ENCODE peak calls at places on chromosomes 4 and X, in five cellular contexts. U, L, R, J and X are unnamed samples.

GRCh38 chr4:85763207-85763606 is 288.3 kb downstream of the ARHGAP24 start:
- DNase-seq in J (no peak), L (no peak), R (no peak), U (no peak), X (no peak)

GRCh38 chr4:145083891-145084640 is 13.9 kb downstream of the ANAPC10 start:
- DNase-seq in J (no peak), R (no peak), L (no peak), U (no peak), X (no peak)

GRCh38 chr4:122003335-122003734 is 51.5 kb upstream of the TRPC3 start:
- DNase-seq in L (peak), J (peak), R (peak), U (peak), X (peak)

GRCh38 chr4:89400408-89401035 is 92.9 kb upstream of the GPRIN3 start:
- DNase-seq in J (no peak), R (no peak), U (no peak), L (no peak), X (no peak)

GRCh38 chr4:163332526-163333405 is at the start of gene NPY1R:
- DNase-seq in R (peak), L (peak), J (peak), U (peak), X (peak)

GRCh38 chrX:9942086-9942485 is 25.1 kb upstream of the CLDN34 start:
- DNase-seq in U (no peak), J (no peak), R (no peak), L (peak), X (no peak)

GRCh38 chrX:37796805-37797204 is 16.9 kb downstream of the CYBB start:
- DNase-seq in U (no peak), J (no peak), L (no peak), R (no peak), X (no peak)

GRCh38 chrX:267771-268261 is 13.4 kb upstream of the PLCXD1 start:
- DNase-seq in R (no peak), J (no peak), U (no peak), L (no peak), X (peak)

GRCh38 chr4:139791681-139792080 is 126.1 kb downstream of the MGST2 start:
- DNase-seq in R (no peak), J (no peak), L (no peak), U (no peak), X (no peak)

GRCh38 chr4:92368648-92369047 is 64.9 kb downstream of the GRID2 start:
- DNase-seq in U (no peak), J (no peak), L (no peak), R (no peak), X (no peak)

GRCh38 chrX:105302246-105302645 is 81.8 kb upstream of the TEX13A start:
- DNase-seq in U (no peak), R (no peak), J (no peak), L (no peak), X (no peak)

GRCh38 chr4:143336828-143337599 is at the start of gene GAB1:
- DNase-seq in U (peak), R (no peak), L (no peak), J (peak), X (peak)

GRCh38 chr4:25172964-25173917 is 13.0 kb upstream of the SEPSECS start:
- DNase-seq in J (peak), U (peak), L (peak), R (peak), X (no peak)

GRCh38 chr4:32169841-32170240 is 1449.7 kb downstream of the PCDH7 start:
- DNase-seq in U (no peak), J (no peak), R (no peak), L (no peak), X (no peak)

GRCh38 chr4:32172086-32172485 is 1451.9 kb downstream of the PCDH7 start:
- DNase-seq in L (no peak), R (no peak), U (no peak), J (no peak), X (no peak)

DNA sequence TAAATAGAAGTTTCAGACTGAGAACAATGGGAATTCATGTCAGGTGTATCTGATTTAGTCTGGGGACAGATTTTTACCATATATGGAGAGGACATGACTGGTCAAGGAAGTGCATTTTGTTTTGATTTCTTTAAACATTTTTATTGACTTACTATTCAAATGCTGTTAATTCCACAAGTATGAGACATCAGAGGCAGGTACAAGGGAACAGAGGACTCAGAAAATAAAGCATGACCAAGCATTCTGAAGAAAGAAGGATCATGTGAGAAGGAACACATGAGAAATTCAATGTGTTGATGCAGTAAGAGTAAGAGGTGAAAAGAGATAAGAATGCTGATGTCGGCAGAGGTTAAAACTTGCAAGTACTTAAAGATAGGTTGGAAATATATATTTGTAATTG is 1452.6 kb downstream of the PCDH7 start:
- DNase-seq in L (no peak), J (no peak), R (no peak), U (peak), X (no peak)
- TF ChIP-seq REST in L (no peak), J (no peak), R (no peak), U (no peak), X (no peak)

GRCh38 chr4:77154761-77155499 is 2.1 kb upstream of the CCNG2 start:
- DNase-seq in U (no peak), L (no peak), R (no peak), J (no peak), X (no peak)

GRCh38 chr4:77151246-77151645 is 5.8 kb upstream of the CCNG2 start:
- DNase-seq in R (no peak), J (no peak), L (no peak), U (no peak), X (no peak)

GRCh38 chr4:77153016-77153415 is 4.0 kb upstream of the CCNG2 start:
- DNase-seq in J (no peak), R (no peak), U (no peak), L (no peak), X (no peak)

GRCh38 chr4:77154074-77154473 is 2.9 kb upstream of the CCNG2 start:
- DNase-seq in L (no peak), U (no peak), J (no peak), R (no peak), X (no peak)

DNA sequence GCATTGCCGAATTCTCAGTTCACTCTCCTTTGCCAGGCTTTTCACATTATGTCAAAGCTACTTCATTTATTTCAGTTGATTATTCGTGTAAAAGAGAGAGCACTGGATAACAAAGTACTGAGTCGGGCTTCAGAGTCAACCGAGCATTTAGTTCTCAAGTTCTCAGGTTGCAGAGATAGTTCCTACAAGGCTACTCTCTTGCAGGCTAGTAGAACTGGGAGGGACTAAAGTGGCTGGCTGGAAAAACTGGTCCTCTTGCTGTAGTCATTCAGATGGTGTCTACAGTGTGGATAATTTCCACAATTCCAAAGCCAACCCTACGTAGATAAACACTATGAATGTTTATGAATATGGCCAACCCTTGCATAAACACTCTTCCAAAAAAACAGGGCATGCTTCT is 4.6 kb upstream of the CCNG2 start:
- DNase-seq in U (no peak), L (no peak), R (no peak), J (no peak), X (peak)
- TF ChIP-seq REST in U (no peak), L (no peak), R (no peak), J (no peak), X (no peak)

DNA sequence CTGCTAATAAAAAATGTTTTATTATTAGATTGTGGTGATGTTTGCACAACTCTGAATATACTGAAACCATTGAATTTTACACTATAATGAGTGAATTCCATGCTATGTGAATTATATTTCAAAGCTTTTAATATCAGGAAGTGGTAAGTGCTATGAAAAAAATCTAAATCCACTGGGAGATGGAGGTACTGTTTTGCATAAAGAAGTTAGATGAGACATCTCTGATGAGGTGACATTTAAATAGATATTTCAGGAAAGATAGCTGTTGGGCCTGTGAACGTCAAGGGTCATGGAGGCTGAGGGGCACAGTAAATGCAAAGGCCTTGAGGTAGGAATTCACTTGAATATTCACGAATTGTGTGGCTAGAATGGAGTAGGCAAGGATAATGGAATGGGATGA is 12.3 kb downstream of the DCUN1D4 start:
- DNase-seq in R (no peak), J (no peak), L (no peak), U (no peak), X (no peak)
- TF ChIP-seq REST in R (no peak), J (no peak), L (no peak), U (no peak), X (no peak)

DNA sequence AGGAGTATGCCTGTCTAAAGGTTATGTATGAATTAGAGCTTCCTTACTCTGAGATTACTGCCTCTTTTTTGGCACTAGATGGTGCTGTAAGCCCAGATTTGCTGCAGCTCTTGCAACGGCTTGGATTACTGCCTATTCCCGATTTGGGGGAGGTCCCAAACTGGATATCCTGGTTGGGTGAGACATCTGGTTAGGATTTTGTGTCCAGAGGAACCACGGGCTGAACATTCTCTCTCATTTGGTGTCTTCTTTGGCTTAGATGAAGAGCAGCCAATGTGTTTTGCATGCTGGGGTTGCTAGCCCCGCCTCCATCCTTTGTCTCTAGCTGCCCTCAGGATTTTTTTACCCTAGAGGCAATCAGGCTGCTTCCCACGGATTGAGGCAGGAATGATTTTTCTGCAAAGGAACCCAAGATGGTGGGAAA is 31.9 kb downstream of the F8A1 start:
- DNase-seq in L (no peak), J (peak), R (peak), U (peak), X (peak)
- TF ChIP-seq REST in L (no peak), J (no peak), R (no peak), U (no peak), X (no peak)

GRCh38 chrX:53883196-53883595 is 161.1 kb downstream of the PHF8 start:
- DNase-seq in L (no peak), R (no peak), U (no peak), J (no peak), X (no peak)
- TF ChIP-seq REST in L (no peak), R (no peak), U (no peak), J (no peak), X (no peak)

GRCh38 chr4:152033621-152034020 is 272.8 kb upstream of the GATB start:
- DNase-seq in J (no peak), R (no peak), U (no peak), L (no peak), X (no peak)

GRCh38 chr4:152028131-152028530 is 267.3 kb upstream of the GATB start:
- DNase-seq in L (no peak), J (no peak), R (no peak), U (no peak), X (no peak)

GRCh38 chr4:152024881-152025280 is 264.1 kb upstream of the GATB start:
- DNase-seq in R (no peak), U (no peak), J (no peak), L (no peak), X (no peak)

GRCh38 chr4:152032722-152033131 is 271.9 kb upstream of the GATB start:
- DNase-seq in U (no peak), R (no peak), L (no peak), J (no peak), X (no peak)

DNA sequence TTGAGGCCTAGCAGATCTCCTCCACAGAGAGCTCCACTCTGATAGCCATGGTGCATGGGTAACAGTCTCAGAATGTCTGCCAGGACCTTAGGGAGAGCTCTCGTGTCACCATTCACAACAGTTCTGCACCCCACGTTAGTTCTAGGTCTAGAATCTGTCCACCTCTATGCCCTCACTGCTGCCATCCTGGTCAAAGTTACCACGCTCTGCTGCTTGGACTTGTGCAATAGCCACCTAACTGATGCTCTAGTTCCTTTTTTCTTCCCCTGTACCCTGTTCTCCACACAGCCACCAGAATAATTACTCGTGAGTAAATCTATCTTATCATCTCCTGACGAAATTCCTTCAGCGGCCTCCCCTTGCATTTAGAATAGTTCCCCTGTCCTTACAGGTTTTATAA is 268.8 kb upstream of the GATB start:
- DNase-seq in L (peak), U (no peak), J (no peak), R (no peak), X (no peak)
- TF ChIP-seq REST in L (no peak), U (no peak), J (no peak), R (no peak), X (no peak)